ENCODE peak calls at places on chromosome 1, in six cellular contexts. X is coronary artery, F is psoas muscle, D is GM13976, C is heart right ventricle, R is OCI-LY7. H is an unnamed sample.

GRCh38 chr1:9776685-9777084 is 47.1 kb downstream of the CLSTN1 start:
- DNase-seq in D (no peak), C (no peak), R (no peak), F (no peak), X (no peak), H (no peak)

GRCh38 chr1:15007842-15008241 is 145.7 kb upstream of the TMEM51 start:
- DNase-seq in X (no peak), C (peak), R (no peak), D (no peak), F (peak), H (no peak)

GRCh38 chr1:11059166-11059989 is 440 bp downstream of the SRM start:
- DNase-seq in X (no peak), C (no peak), R (peak), D (no peak), F (no peak), H (no peak)

GRCh38 chr1:213968391-213968790 is 19.4 kb upstream of the PROX1 start:
- DNase-seq in F (no peak), D (no peak), C (no peak), R (no peak), X (no peak), H (no peak)

GRCh38 chr1:151293093-151293492 is 11.0 kb downstream of the ZNF687 start:
- DNase-seq in D (no peak), C (no peak), R (no peak), X (no peak), F (no peak), H (no peak)

GRCh38 chr1:24996983-24997893 is 67.2 kb upstream of the RUNX3 start:
- DNase-seq in F (no peak), R (peak), D (peak), C (no peak), X (no peak), H (peak)

GRCh38 chr1:179742717-179743678 is at the start of gene FAM163A:
- DNase-seq in D (peak), C (no peak), F (no peak), X (no peak), R (no peak), H (peak)

GRCh38 chr1:173503391-173503790 is 26.3 kb downstream of the PRDX6 start:
- DNase-seq in R (no peak), F (no peak), C (no peak), D (no peak), X (no peak), H (no peak)

GRCh38 chr1:52632732-52633290 is at the start of gene SHISAL2A:
- DNase-seq in R (no peak), X (no peak), C (peak), F (peak), D (peak), H (peak)

GRCh38 chr1:44273560-44274292 is 60.5 kb downstream of the DMAP1 start:
- DNase-seq in X (no peak), F (no peak), C (no peak), D (no peak), R (no peak), H (no peak)

GRCh38 chr1:23020731-23021130 is 1.5 kb downstream of the KDM1A start:
- DNase-seq in D (no peak), C (no peak), F (no peak), X (no peak), R (peak), H (peak)

GRCh38 chr1:36881071-36881405 is 153.3 kb downstream of the GRIK3 start:
- DNase-seq in X (no peak), C (no peak), R (no peak), D (peak), F (no peak), H (no peak)

DNA sequence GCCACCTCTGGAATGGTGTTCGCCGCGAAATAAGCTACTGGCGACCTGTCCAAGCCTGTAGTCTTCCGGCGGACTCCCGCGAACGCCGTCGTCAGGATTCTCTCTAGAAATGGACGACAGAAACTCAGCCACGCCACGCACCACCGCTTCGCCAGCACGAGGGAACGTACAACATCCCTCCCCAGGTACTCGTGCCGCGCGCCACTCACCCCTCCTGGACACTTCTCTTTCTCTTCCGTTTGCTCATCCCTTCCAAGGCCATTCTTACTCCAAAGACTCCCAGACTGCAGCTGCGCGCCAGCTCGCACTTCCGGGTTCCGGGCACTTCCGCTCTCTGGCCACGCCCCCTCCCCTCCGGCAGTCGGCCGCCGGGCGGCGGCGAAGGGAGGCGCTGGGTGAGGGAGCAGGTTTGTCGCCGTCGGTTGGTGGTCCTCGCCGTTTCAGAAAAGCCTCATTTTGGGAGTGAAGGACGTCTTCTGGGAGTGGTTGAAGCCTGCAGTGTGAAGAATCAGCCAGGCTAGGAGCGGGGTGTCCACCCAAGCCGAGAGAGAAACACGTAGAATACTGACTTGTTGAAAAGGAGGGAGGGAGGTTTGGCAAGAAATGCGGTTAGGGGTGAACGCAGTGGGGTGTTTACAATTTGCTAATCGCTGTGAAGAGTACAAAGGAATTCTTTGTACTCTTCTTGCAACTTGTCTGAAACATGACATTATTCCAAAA is at the start of gene RBM34:
- DNase-seq in C (peak), X (peak), D (peak), F (peak), R (peak), H (peak)
- TF ChIP-seq CTCF in C (no peak), X (no peak), D (no peak), F (peak), R (peak), H (no peak)

GRCh38 chr1:247337961-247338360 is 6.3 kb upstream of the ZNF496 start:
- DNase-seq in X (no peak), C (no peak), D (no peak), F (no peak), R (no peak), H (no peak)

GRCh38 chr1:247338723-247339270 is 7.1 kb upstream of the ZNF496 start:
- DNase-seq in D (no peak), R (no peak), C (no peak), F (no peak), X (no peak), H (no peak)

GRCh38 chr1:247336390-247336789 is 4.7 kb upstream of the ZNF496 start:
- DNase-seq in C (no peak), F (no peak), D (no peak), X (no peak), R (no peak), H (no peak)

GRCh38 chr1:247335871-247336270 is 4.2 kb upstream of the ZNF496 start:
- DNase-seq in F (no peak), X (no peak), R (no peak), D (no peak), C (no peak), H (no peak)

GRCh38 chr1:247337250-247337746 is 5.6 kb upstream of the ZNF496 start:
- DNase-seq in D (no peak), R (no peak), X (no peak), F (no peak), C (peak), H (no peak)
- TF ChIP-seq CTCF in D (no peak), R (no peak), X (no peak), F (no peak), C (no peak), H (no peak)

GRCh38 chr1:171641076-171641864 is 11.2 kb downstream of the MYOC start:
- DNase-seq in X (no peak), C (no peak), D (no peak), F (no peak), R (no peak), H (no peak)

GRCh38 chr1:171643156-171643555 is 9.3 kb downstream of the MYOC start:
- DNase-seq in R (no peak), X (no peak), F (no peak), C (no peak), D (no peak), H (no peak)

GRCh38 chr1:171642197-171642596 is 10.3 kb downstream of the MYOC start:
- DNase-seq in D (no peak), X (no peak), R (no peak), F (no peak), C (no peak), H (no peak)

GRCh38 chr1:171645553-171646336 is 6.7 kb downstream of the MYOC start:
- DNase-seq in C (peak), F (peak), X (peak), D (no peak), R (no peak), H (no peak)

GRCh38 chr1:171644805-171645483 is 7.5 kb downstream of the MYOC start:
- DNase-seq in D (peak), C (peak), X (peak), F (peak), R (peak), H (peak)
- TF ChIP-seq CTCF in D (peak), C (peak), X (peak), F (peak), R (peak), H (peak)

GRCh38 chr1:68470388-68470970 is 20.7 kb upstream of the RPE65 start:
- DNase-seq in X (no peak), D (no peak), R (no peak), F (no peak), C (no peak), H (no peak)
- TF ChIP-seq CTCF in X (peak), D (peak), R (peak), F (peak), C (peak), H (no peak)